ENCODE peak calls at places on chromosomes 2 and 18, in ten cellular contexts. M, R, Q, B, C, Z, T, S, G and F are unnamed samples.

GRCh38 chr2:168466834-168467565 is 10.9 kb downstream of the CERS6 start:
- DNase-seq in Z (no peak), G (no peak), C (no peak), S (no peak), R (no peak), Q (no peak), M (no peak), T (no peak), B (no peak), F (no peak)

GRCh38 chr2:8315766-8316165 is 366.1 kb upstream of the ID2 start:
- DNase-seq in M (peak), Z (peak), Q (no peak), B (no peak), R (peak), S (no peak), T (no peak), C (no peak), G (no peak), F (no peak)

GRCh38 chr2:10447300-10448207 is 573 bp downstream of the ODC1 start:
- DNase-seq in Q (peak), T (peak), M (peak), C (no peak), Z (peak), G (no peak), R (peak), S (no peak), B (peak), F (peak)

GRCh38 chr2:189179607-189179979 is at the start of gene COL5A2:
- DNase-seq in T (no peak), Z (peak), C (peak), B (no peak), M (peak), R (no peak), S (no peak), G (no peak), Q (peak), F (peak)

GRCh38 chr2:170928036-170928823 is 823 bp upstream of the GORASP2 start:
- DNase-seq in Z (peak), T (no peak), C (no peak), B (no peak), Q (no peak), G (no peak), M (peak), R (peak), S (no peak), F (peak)

GRCh38 chr18:21112140-21112473 is 494 bp upstream of the ROCK1 start:
- DNase-seq in M (no peak), B (no peak), C (no peak), Q (no peak), G (peak), T (no peak), R (no peak), S (no peak), Z (no peak), F (no peak)

GRCh38 chr2:241095594-241096290 is 6.3 kb downstream of the MTERF4 start:
- DNase-seq in Z (no peak), C (no peak), M (no peak), G (no peak), B (peak), S (no peak), T (peak), R (no peak), Q (no peak), F (no peak)

GRCh38 chr18:22320736-22321135 is 97.0 kb downstream of the CTAGE1 start:
- DNase-seq in Z (no peak), Q (no peak), S (no peak), B (no peak), R (no peak), C (no peak), T (no peak), G (no peak), M (no peak), F (no peak)

GRCh38 chr18:3044931-3045698 is 32.2 kb upstream of the LPIN2 start:
- DNase-seq in G (no peak), R (no peak), S (no peak), C (no peak), T (no peak), B (no peak), Z (no peak), Q (no peak), M (no peak), F (no peak)

GRCh38 chr2:73053316-73054114 is 18.0 kb downstream of the SFXN5 start:
- DNase-seq in Q (no peak), B (no peak), Z (peak), S (no peak), G (no peak), T (no peak), R (no peak), C (no peak), M (peak), F (no peak)

GRCh38 chr2:105257981-105258380 is 16.4 kb downstream of the GPR45 start:
- DNase-seq in B (no peak), Q (peak), Z (no peak), S (no peak), C (no peak), M (peak), R (no peak), G (no peak), T (no peak), F (no peak)

GRCh38 chr2:160434254-160434948 is 59.2 kb downstream of the RBMS1 start:
- DNase-seq in T (no peak), B (no peak), G (no peak), Q (no peak), Z (no peak), S (no peak), C (no peak), M (no peak), R (no peak), F (no peak)

GRCh38 chr2:177631702-177632101 is 239.1 kb downstream of the AGPS start:
- DNase-seq in Z (no peak), M (no peak), B (no peak), C (no peak), S (no peak), R (no peak), G (no peak), T (no peak), Q (no peak), F (no peak)

GRCh38 chr2:96247009-96247408 is 18.8 kb downstream of the TMEM127 start:
- DNase-seq in B (no peak), Z (no peak), M (no peak), G (no peak), R (no peak), S (no peak), C (no peak), T (no peak), Q (no peak), F (no peak)

GRCh38 chr2:231357048-231357447 is 38.5 kb upstream of the B3GNT7 start:
- DNase-seq in G (no peak), C (no peak), M (no peak), Z (no peak), S (no peak), T (no peak), Q (no peak), B (no peak), R (no peak), F (no peak)

GRCh38 chr2:23692263-23692662 is 234.7 kb downstream of the ATAD2B start:
- DNase-seq in G (no peak), R (no peak), C (no peak), M (no peak), Z (no peak), Q (no peak), S (no peak), T (no peak), B (no peak), F (no peak)

GRCh38 chr2:81658227-81658626 is 1353.7 kb upstream of the LRRTM1 start:
- DNase-seq in S (no peak), Q (no peak), R (peak), B (no peak), T (no peak), C (no peak), G (no peak), Z (no peak), M (no peak), F (no peak)

GRCh38 chr2:235026137-235026536 is 74.3 kb downstream of the SH3BP4 start:
- DNase-seq in Z (peak), T (no peak), Q (peak), R (peak), B (no peak), S (no peak), G (no peak), C (peak), M (peak), F (peak)

GRCh38 chr2:29921560-29921915 is at the start of gene ALK:
- DNase-seq in R (peak), M (peak), Z (peak), S (peak), T (peak), Q (peak), G (peak), C (peak), B (peak), F (peak)

GRCh38 chr2:27428213-27428977 is at the start of gene NRBP1:
- DNase-seq in R (peak), Z (peak), Q (peak), G (peak), S (peak), C (peak), B (peak), M (peak), T (peak), F (peak)

GRCh38 chr2:135532581-135532980 is 1.3 kb downstream of the R3HDM1 start:
- DNase-seq in Q (peak), C (no peak), B (no peak), T (no peak), M (peak), S (no peak), R (peak), G (no peak), Z (no peak), F (no peak)

GRCh38 chr18:57267368-57267767 is 85.0 kb upstream of the ST8SIA3 start:
- DNase-seq in S (no peak), Q (no peak), M (no peak), C (no peak), R (no peak), T (no peak), B (no peak), Z (no peak), G (no peak), F (no peak)

GRCh38 chr2:23491622-23492336 is 106.8 kb downstream of the KLHL29 start:
- DNase-seq in G (no peak), C (no peak), S (no peak), B (no peak), T (no peak), M (no peak), R (no peak), Z (no peak), Q (no peak), F (no peak)

GRCh38 chr2:217617496-217618085 is 385.2 kb downstream of the TNS1 start:
- DNase-seq in C (no peak), R (no peak), Z (no peak), B (no peak), G (no peak), M (peak), Q (no peak), T (no peak), S (no peak), F (no peak)

GRCh38 chr2:43424262-43425207 is 171.3 kb downstream of the THADA start:
- DNase-seq in B (no peak), Q (no peak), C (no peak), T (no peak), M (peak), G (no peak), S (no peak), Z (peak), R (no peak), F (no peak)

GRCh38 chr18:31685097-31686082 is 1.0 kb upstream of the B4GALT6 start:
- DNase-seq in Z (peak), R (peak), G (no peak), T (peak), M (peak), B (peak), S (peak), Q (peak), C (no peak), F (peak)

GRCh38 chr2:1422131-1422530 is 8.9 kb downstream of the TPO start:
- DNase-seq in Q (no peak), S (no peak), M (no peak), G (peak), B (no peak), R (no peak), C (no peak), T (no peak), Z (no peak), F (no peak)

GRCh38 chr2:20107776-20108175 is 56.3 kb upstream of the LAPTM4A start:
- DNase-seq in Z (no peak), G (no peak), B (no peak), R (no peak), C (no peak), S (no peak), M (no peak), Q (peak), T (no peak), F (no peak)

GRCh38 chr2:23901966-23902942 is 24.7 kb downstream of the ATAD2B start:
- DNase-seq in G (no peak), Z (peak), C (no peak), T (no peak), S (no peak), M (peak), Q (peak), B (no peak), R (peak), F (no peak)

GRCh38 chr2:106205488-106205887 is 11.4 kb upstream of the UXS1 start:
- DNase-seq in C (no peak), M (no peak), Q (no peak), R (no peak), S (no peak), Z (no peak), G (no peak), T (no peak), B (no peak), F (no peak)

GRCh38 chr2:69036926-69037325 is 23.9 kb downstream of the ANTXR1 start:
- DNase-seq in R (no peak), M (peak), T (no peak), B (no peak), Q (no peak), G (no peak), S (no peak), C (no peak), Z (peak), F (no peak)

GRCh38 chr18:56748698-56749268 is 97.6 kb downstream of the WDR7 start:
- DNase-seq in Q (peak), C (peak), M (peak), S (no peak), T (peak), G (no peak), Z (peak), B (no peak), R (peak), F (peak)

GRCh38 chr2:221655279-221655678 is 83.2 kb upstream of the EPHA4 start:
- DNase-seq in C (no peak), Z (no peak), T (no peak), R (no peak), G (no peak), Q (no peak), S (no peak), B (no peak), M (no peak), F (no peak)

GRCh38 chr2:190663839-190664238 is 15.0 kb downstream of the NAB1 start:
- DNase-seq in T (no peak), R (no peak), Q (no peak), Z (no peak), B (no peak), C (no peak), S (no peak), M (no peak), G (no peak), F (no peak)

GRCh38 chr2:237998530-237998929 is 31.7 kb downstream of the UBE2F start:
- DNase-seq in T (no peak), S (no peak), B (no peak), Z (peak), G (no peak), M (peak), R (peak), C (no peak), Q (no peak), F (no peak)

GRCh38 chr2:15472133-15472532 is 89.0 kb downstream of the NBAS start:
- DNase-seq in T (no peak), B (no peak), R (no peak), M (no peak), S (no peak), Q (no peak), G (no peak), Z (no peak), C (no peak), F (no peak)

GRCh38 chr2:225097035-225097434 is 54.8 kb upstream of the DOCK10 start:
- DNase-seq in Q (peak), S (no peak), M (no peak), B (no peak), R (no peak), C (no peak), G (no peak), Z (no peak), T (no peak), F (no peak)

GRCh38 chr2:190947139-190947538 is 66.5 kb downstream of the GLS start:
- DNase-seq in B (no peak), C (no peak), R (no peak), T (no peak), Z (peak), Q (no peak), M (peak), S (no peak), G (no peak), F (no peak)

GRCh38 chr2:37855283-37856041 is 69.6 kb upstream of the RMDN2 start:
- DNase-seq in M (peak), G (no peak), S (no peak), C (no peak), Z (no peak), T (peak), Q (no peak), B (no peak), R (no peak), F (no peak)

GRCh38 chr2:42492691-42493467 is 903 bp downstream of the KCNG3 start:
- DNase-seq in Q (no peak), M (peak), Z (no peak), C (no peak), R (no peak), S (no peak), G (no peak), T (peak), B (peak), F (no peak)